ENCODE peak calls at places on chromosomes 2 and 18, in nine cellular contexts. N is choroid plexus epithelial cell; A is activated CD8-positive, alpha-beta memory T cell treated with anti-CD3 and anti-CD28 coated beads, Interleukin-2, amount 10 ng/mL, durations not matched to agents 7 days and 5 days; E is ecto neural progenitor cell; C is neural progenitor cell; X is T follicular helper cell; B is kidney tubule cell; P is GM19239; T is Calu3. V is an unnamed sample.

GRCh38 chr18:45255142-45255890 is 360.0 kb upstream of the SLC14A2 start:
- DNase-seq in N (peak), C (peak), A (no peak), B (peak), E (no peak), X (no peak), T (no peak), P (no peak), V (peak)

GRCh38 chr18:55109818-55110414 is 150.7 kb upstream of the CCDC68 start:
- DNase-seq in E (no peak), P (no peak), X (no peak), T (no peak), A (no peak), B (no peak), N (no peak), C (no peak), V (no peak)

GRCh38 chr2:26344581-26345283 is 1.2 kb upstream of the SELENOI start:
- DNase-seq in B (peak), P (no peak), X (no peak), N (peak), C (peak), A (no peak), E (peak), T (peak), V (peak)

GRCh38 chr2:42047488-42048317 is at the start of gene PKDCC:
- DNase-seq in B (peak), A (no peak), P (peak), X (no peak), N (peak), C (peak), T (peak), E (peak), V (peak)

GRCh38 chr2:46036929-46037328 is 260.3 kb upstream of the EPAS1 start:
- DNase-seq in B (no peak), A (no peak), E (no peak), C (no peak), P (no peak), N (peak), X (no peak), T (no peak), V (no peak)

GRCh38 chr2:62505109-62505508 is 886 bp downstream of the TMEM17 start:
- DNase-seq in C (no peak), P (no peak), X (no peak), B (no peak), E (no peak), T (no peak), N (peak), A (no peak), V (no peak)

GRCh38 chr2:112065486-112065885 is 10.4 kb downstream of the TMEM87B start:
- DNase-seq in B (no peak), T (no peak), X (no peak), P (no peak), N (no peak), A (no peak), E (no peak), C (no peak), V (no peak)

GRCh38 chr2:48199076-48199475 is 292.8 kb upstream of the FBXO11 start:
- DNase-seq in E (no peak), C (peak), B (no peak), T (no peak), N (peak), P (no peak), A (no peak), X (no peak), V (no peak)

V was measured in left kidney.